ENCODE peak calls at places on chromosomes 5 and 9, in five cellular contexts. One of them, this sample, is unnamed.

GRCh38 chr9:23611874-23612273 is 214.2 kb downstream of the ELAVL2 start:
- DNase-seq in activated naive CD8-positive, alpha-beta T cell treated with anti-CD3 and anti-CD28 coated beads, Interleukin-2, amount 50 U/mL, for 24 hours: no peak
- DNase-seq in GM13976: no peak
- DNase-seq in HT1080: peak
- DNase-seq in MM.1S: no peak
- DNase-seq in this sample: no peak

GRCh38 chr5:154411338-154411737 is 34.5 kb upstream of the SAP30L start:
- DNase-seq in GM13976: no peak
- DNase-seq in MM.1S: no peak
- DNase-seq in activated naive CD8-positive, alpha-beta T cell treated with anti-CD3 and anti-CD28 coated beads, Interleukin-2, amount 50 U/mL, for 24 hours: no peak
- DNase-seq in HT1080: no peak
- DNase-seq in this sample: no peak

GRCh38 chr9:76818271-76818670 is 54.0 kb downstream of the PCA3 start:
- DNase-seq in MM.1S: no peak
- DNase-seq in GM13976: no peak
- DNase-seq in activated naive CD8-positive, alpha-beta T cell treated with anti-CD3 and anti-CD28 coated beads, Interleukin-2, amount 50 U/mL, for 24 hours: no peak
- DNase-seq in HT1080: peak
- DNase-seq in this sample: no peak

GRCh38 chr9:82332018-82332773 is 343.6 kb downstream of the SPATA31D1 start:
- DNase-seq in GM13976: no peak
- DNase-seq in HT1080: peak
- DNase-seq in MM.1S: no peak
- DNase-seq in activated naive CD8-positive, alpha-beta T cell treated with anti-CD3 and anti-CD28 coated beads, Interleukin-2, amount 50 U/mL, for 24 hours: no peak
- DNase-seq in this sample: no peak

GRCh38 chr5:2591777-2592453 is 159.6 kb downstream of the IRX2 start:
- DNase-seq in MM.1S: no peak
- DNase-seq in GM13976: no peak
- DNase-seq in activated naive CD8-positive, alpha-beta T cell treated with anti-CD3 and anti-CD28 coated beads, Interleukin-2, amount 50 U/mL, for 24 hours: no peak
- DNase-seq in HT1080: no peak
- DNase-seq in this sample: no peak

GRCh38 chr5:126471875-126472537 is 48.8 kb downstream of the GRAMD2B start:
- DNase-seq in activated naive CD8-positive, alpha-beta T cell treated with anti-CD3 and anti-CD28 coated beads, Interleukin-2, amount 50 U/mL, for 24 hours: no peak
- DNase-seq in MM.1S: no peak
- DNase-seq in GM13976: no peak
- DNase-seq in HT1080: peak
- DNase-seq in this sample: no peak

GRCh38 chr5:158322620-158323019 is 463.7 kb upstream of the CLINT1 start:
- DNase-seq in activated naive CD8-positive, alpha-beta T cell treated with anti-CD3 and anti-CD28 coated beads, Interleukin-2, amount 50 U/mL, for 24 hours: no peak
- DNase-seq in GM13976: no peak
- DNase-seq in HT1080: no peak
- DNase-seq in MM.1S: no peak
- DNase-seq in this sample: no peak

GRCh38 chr5:79392776-79393175 is 121.2 kb downstream of the HOMER1 start:
- DNase-seq in GM13976: no peak
- DNase-seq in MM.1S: no peak
- DNase-seq in HT1080: no peak
- DNase-seq in activated naive CD8-positive, alpha-beta T cell treated with anti-CD3 and anti-CD28 coated beads, Interleukin-2, amount 50 U/mL, for 24 hours: no peak
- DNase-seq in this sample: no peak

GRCh38 chr5:167950126-167950721 is 341.2 kb upstream of the WWC1 start:
- DNase-seq in activated naive CD8-positive, alpha-beta T cell treated with anti-CD3 and anti-CD28 coated beads, Interleukin-2, amount 50 U/mL, for 24 hours: no peak
- DNase-seq in HT1080: peak
- DNase-seq in GM13976: no peak
- DNase-seq in MM.1S: no peak
- DNase-seq in this sample: no peak

GRCh38 chr9:9792144-9792857 is 820.5 kb downstream of the PTPRD start:
- DNase-seq in activated naive CD8-positive, alpha-beta T cell treated with anti-CD3 and anti-CD28 coated beads, Interleukin-2, amount 50 U/mL, for 24 hours: no peak
- DNase-seq in GM13976: no peak
- DNase-seq in MM.1S: peak
- DNase-seq in HT1080: no peak
- DNase-seq in this sample: no peak

GRCh38 chr9:93898502-93899426 is 56.4 kb downstream of the BARX1 start:
- DNase-seq in activated naive CD8-positive, alpha-beta T cell treated with anti-CD3 and anti-CD28 coated beads, Interleukin-2, amount 50 U/mL, for 24 hours: no peak
- DNase-seq in GM13976: peak
- DNase-seq in HT1080: no peak
- DNase-seq in MM.1S: no peak
- DNase-seq in this sample: no peak

GRCh38 chr5:179310439-179311090 is 34.7 kb downstream of the ADAMTS2 start:
- DNase-seq in HT1080: no peak
- DNase-seq in GM13976: no peak
- DNase-seq in activated naive CD8-positive, alpha-beta T cell treated with anti-CD3 and anti-CD28 coated beads, Interleukin-2, amount 50 U/mL, for 24 hours: no peak
- DNase-seq in MM.1S: no peak
- DNase-seq in this sample: no peak

GRCh38 chr5:53817183-53817582 is 256.7 kb downstream of the NDUFS4 start:
- DNase-seq in activated naive CD8-positive, alpha-beta T cell treated with anti-CD3 and anti-CD28 coated beads, Interleukin-2, amount 50 U/mL, for 24 hours: no peak
- DNase-seq in GM13976: no peak
- DNase-seq in HT1080: no peak
- DNase-seq in MM.1S: no peak
- DNase-seq in this sample: no peak

GRCh38 chr9:112285056-112285455 is 48.4 kb downstream of the PTBP3 start:
- DNase-seq in MM.1S: no peak
- DNase-seq in HT1080: no peak
- DNase-seq in GM13976: no peak
- DNase-seq in activated naive CD8-positive, alpha-beta T cell treated with anti-CD3 and anti-CD28 coated beads, Interleukin-2, amount 50 U/mL, for 24 hours: no peak
- DNase-seq in this sample: no peak

GRCh38 chr5:130267926-130268325 is 363.7 kb downstream of the CHSY3 start:
- DNase-seq in activated naive CD8-positive, alpha-beta T cell treated with anti-CD3 and anti-CD28 coated beads, Interleukin-2, amount 50 U/mL, for 24 hours: no peak
- DNase-seq in HT1080: no peak
- DNase-seq in GM13976: no peak
- DNase-seq in MM.1S: no peak
- DNase-seq in this sample: no peak

GRCh38 chr5:113452941-113453340 is 18.2 kb upstream of the TSSK1B start:
- DNase-seq in GM13976: no peak
- DNase-seq in MM.1S: no peak
- DNase-seq in activated naive CD8-positive, alpha-beta T cell treated with anti-CD3 and anti-CD28 coated beads, Interleukin-2, amount 50 U/mL, for 24 hours: no peak
- DNase-seq in HT1080: no peak
- DNase-seq in this sample: no peak

GRCh38 chr5:157540124-157540523 is 35.5 kb downstream of the ADAM19 start:
- DNase-seq in HT1080: no peak
- DNase-seq in MM.1S: no peak
- DNase-seq in GM13976: no peak
- DNase-seq in activated naive CD8-positive, alpha-beta T cell treated with anti-CD3 and anti-CD28 coated beads, Interleukin-2, amount 50 U/mL, for 24 hours: no peak
- DNase-seq in this sample: no peak

GRCh38 chr5:8491254-8491653 is 622.3 kb downstream of the MTRR start:
- DNase-seq in activated naive CD8-positive, alpha-beta T cell treated with anti-CD3 and anti-CD28 coated beads, Interleukin-2, amount 50 U/mL, for 24 hours: no peak
- DNase-seq in HT1080: peak
- DNase-seq in GM13976: no peak
- DNase-seq in MM.1S: no peak
- DNase-seq in this sample: no peak

GRCh38 chr5:78640622-78641021 is 8.0 kb downstream of the LHFPL2 start:
- DNase-seq in HT1080: peak
- DNase-seq in GM13976: no peak
- DNase-seq in MM.1S: no peak
- DNase-seq in activated naive CD8-positive, alpha-beta T cell treated with anti-CD3 and anti-CD28 coated beads, Interleukin-2, amount 50 U/mL, for 24 hours: no peak
- DNase-seq in this sample: no peak

GRCh38 chr9:116928884-116929283 is 241.8 kb downstream of the TRIM32 start:
- DNase-seq in activated naive CD8-positive, alpha-beta T cell treated with anti-CD3 and anti-CD28 coated beads, Interleukin-2, amount 50 U/mL, for 24 hours: no peak
- DNase-seq in MM.1S: no peak
- DNase-seq in HT1080: no peak
- DNase-seq in GM13976: no peak
- DNase-seq in this sample: no peak

GRCh38 chr5:94024101-94024500 is 282.7 kb upstream of the POU5F2 start:
- DNase-seq in HT1080: no peak
- DNase-seq in activated naive CD8-positive, alpha-beta T cell treated with anti-CD3 and anti-CD28 coated beads, Interleukin-2, amount 50 U/mL, for 24 hours: no peak
- DNase-seq in MM.1S: no peak
- DNase-seq in GM13976: no peak
- DNase-seq in this sample: no peak

GRCh38 chr9:100106616-100107015 is 7.6 kb downstream of the INVS start:
- DNase-seq in MM.1S: no peak
- DNase-seq in GM13976: no peak
- DNase-seq in activated naive CD8-positive, alpha-beta T cell treated with anti-CD3 and anti-CD28 coated beads, Interleukin-2, amount 50 U/mL, for 24 hours: no peak
- DNase-seq in HT1080: no peak
- DNase-seq in this sample: no peak

GRCh38 chr9:20618361-20618799 is 3.9 kb downstream of the MLLT3 start:
- DNase-seq in HT1080: peak
- DNase-seq in activated naive CD8-positive, alpha-beta T cell treated with anti-CD3 and anti-CD28 coated beads, Interleukin-2, amount 50 U/mL, for 24 hours: no peak
- DNase-seq in MM.1S: no peak
- DNase-seq in GM13976: no peak
- DNase-seq in this sample: no peak

GRCh38 chr5:134435525-134435924 is 23.8 kb upstream of the CDKN2AIPNL start:
- DNase-seq in activated naive CD8-positive, alpha-beta T cell treated with anti-CD3 and anti-CD28 coated beads, Interleukin-2, amount 50 U/mL, for 24 hours: no peak
- DNase-seq in MM.1S: no peak
- DNase-seq in HT1080: peak
- DNase-seq in GM13976: no peak
- DNase-seq in this sample: no peak

GRCh38 chr9:19446361-19446861 is 37.6 kb downstream of the ACER2 start:
- DNase-seq in activated naive CD8-positive, alpha-beta T cell treated with anti-CD3 and anti-CD28 coated beads, Interleukin-2, amount 50 U/mL, for 24 hours: no peak
- DNase-seq in GM13976: no peak
- DNase-seq in HT1080: no peak
- DNase-seq in MM.1S: no peak
- DNase-seq in this sample: no peak

GRCh38 chr5:125928663-125929062 is 494.5 kb upstream of the GRAMD2B start:
- DNase-seq in HT1080: peak
- DNase-seq in MM.1S: no peak
- DNase-seq in GM13976: no peak
- DNase-seq in activated naive CD8-positive, alpha-beta T cell treated with anti-CD3 and anti-CD28 coated beads, Interleukin-2, amount 50 U/mL, for 24 hours: no peak
- DNase-seq in this sample: no peak